ENCODE peak calls at places on chromosomes 2 and 18, in seven cellular contexts. G is GM12891, U is SK-N-SH, V is H1, D is GM12878, F is K562, Z is HepG2. E is an unnamed sample.

GRCh38 chr2:6741229-6741628 is 124.5 kb downstream of the CMPK2 start:
- DNase-seq in G (no peak), U (no peak), V (no peak), D (no peak), F (no peak), Z (no peak), E (no peak)

GRCh38 chr2:241269707-241270520 is 45.6 kb downstream of the HDLBP start:
- DNase-seq in G (no peak), U (no peak), V (no peak), D (no peak), F (no peak), Z (no peak), E (no peak)

GRCh38 chr18:57088883-57089282 is 58.0 kb upstream of the BOD1L2 start:
- DNase-seq in G (no peak), U (no peak), V (no peak), D (no peak), F (no peak), Z (no peak), E (no peak)

GRCh38 chr2:8457620-8458255 is 224.1 kb upstream of the ID2 start:
- DNase-seq in G (no peak), U (no peak), V (no peak), D (no peak), F (no peak), Z (no peak), E (no peak)

GRCh38 chr2:199405241-199405640 is 52.5 kb downstream of the SATB2 start:
- DNase-seq in G (no peak), U (no peak), V (no peak), D (no peak), F (peak; percentile 19), Z (peak; percentile 29), E (no peak)

GRCh38 chr2:231922945-231923344 is 3.3 kb downstream of the NPPC start:
- DNase-seq in G (no peak), U (no peak), V (no peak), D (no peak), F (no peak), Z (no peak), E (no peak)

GRCh38 chr2:100857915-100858314 is 38.0 kb downstream of the NPAS2 start:
- DNase-seq in G (no peak), U (no peak), V (no peak), D (no peak), F (no peak), Z (no peak), E (no peak)

GRCh38 chr2:46984642-46985476 is 69.3 kb upstream of the MCFD2 start:
- DNase-seq in G (no peak), U (no peak), V (no peak), D (peak; percentile 79), F (peak; percentile 50), Z (no peak), E (peak; percentile 54)

GRCh38 chr2:135052997-135053474 is 944 bp downstream of the RAB3GAP1 start:
- DNase-seq in G (no peak), U (no peak), V (no peak), D (no peak), F (peak; percentile 24), Z (no peak), E (no peak)

GRCh38 chr2:150136901-150137300 is 350.6 kb downstream of the RND3 start:
- DNase-seq in G (no peak), U (no peak), V (no peak), D (no peak), F (no peak), Z (no peak), E (no peak)

GRCh38 chr2:239236043-239236807 is 164.6 kb downstream of the HDAC4 start:
- DNase-seq in G (no peak), U (no peak), V (no peak), D (no peak), F (no peak), Z (no peak), E (no peak)

GRCh38 chr2:79573895-79574674 is 61.2 kb downstream of the CTNNA2 start:
- DNase-seq in G (no peak), U (no peak), V (no peak), D (no peak), F (no peak), Z (peak; percentile 9), E (no peak)

GRCh38 chr18:48050176-48050575 is 119.7 kb upstream of the SMAD2 start:
- DNase-seq in G (no peak), U (no peak), V (no peak), D (no peak), F (no peak), Z (no peak), E (no peak)

GRCh38 chr2:6864938-6865345 is 765 bp downstream of the CMPK2 start:
- DNase-seq in G (no peak), U (no peak), V (no peak), D (no peak), F (no peak), Z (no peak), E (no peak)

GRCh38 chr18:48330016-48330991 is 78.9 kb downstream of the ZBTB7C start:
- DNase-seq in G (no peak), U (no peak), V (no peak), D (no peak), F (no peak), Z (no peak), E (no peak)

GRCh38 chr2:126866451-126866850 is 32.2 kb upstream of the TEX51 start:
- DNase-seq in G (no peak), U (no peak), V (no peak), D (no peak), F (no peak), Z (no peak), E (no peak)

GRCh38 chr2:73053316-73054114 is 18.0 kb downstream of the SFXN5 start:
- DNase-seq in G (no peak), U (no peak), V (no peak), D (no peak), F (no peak), Z (no peak), E (no peak)

GRCh38 chr2:161237397-161238263 is 70.6 kb upstream of the PSMD14 start:
- DNase-seq in G (no peak), U (peak; percentile 78), V (no peak), D (no peak), F (no peak), Z (no peak), E (peak; percentile 19)

GRCh38 chr18:79680100-79680879 is 687 bp downstream of the CTDP1 start:
- DNase-seq in G (no peak), U (peak; percentile 68), V (no peak), D (no peak), F (peak; percentile 63), Z (peak; percentile 41), E (no peak)

GRCh38 chr2:160582481-160583161 is 89.0 kb upstream of the RBMS1 start:
- DNase-seq in G (no peak), U (no peak), V (no peak), D (no peak), F (no peak), Z (no peak), E (no peak)

GRCh38 chr2:198706683-198707082 is 751.1 kb downstream of the SATB2 start:
- DNase-seq in G (no peak), U (no peak), V (no peak), D (no peak), F (no peak), Z (no peak), E (no peak)

GRCh38 chr2:78455586-78455985 is 569.9 kb upstream of the REG3G start:
- DNase-seq in G (no peak), U (no peak), V (no peak), D (no peak), F (no peak), Z (no peak), E (no peak)

GRCh38 chr2:112092286-112093041 is 37.4 kb downstream of the TMEM87B start:
- DNase-seq in G (no peak), U (no peak), V (no peak), D (no peak), F (no peak), Z (no peak), E (no peak)

GRCh38 chr2:112096098-112096497 is 41.0 kb downstream of the TMEM87B start:
- DNase-seq in G (no peak), U (no peak), V (no peak), D (no peak), F (no peak), Z (no peak), E (no peak)

GRCh38 chr2:112093216-112093615 is 38.1 kb downstream of the TMEM87B start:
- DNase-seq in G (no peak), U (no peak), V (no peak), D (no peak), F (no peak), Z (no peak), E (no peak)

GRCh38 chr2:112095654-112096053 is 40.6 kb downstream of the TMEM87B start:
- DNase-seq in G (no peak), U (no peak), V (no peak), D (no peak), F (no peak), Z (no peak), E (no peak)
- TF ChIP-seq TAF1 in G (no peak), U (no peak), V (no peak), D (no peak), F (no peak), Z (no peak), E (no peak)

GRCh38 chr2:45494275-45494977 is 116.6 kb downstream of the SRBD1 start:
- DNase-seq in G (peak; percentile 5), U (peak; percentile 56), V (no peak), D (peak; percentile 21), F (peak; percentile 64), Z (peak; percentile 64), E (peak; percentile 6)

GRCh38 chr2:45498661-45499550 is 112.2 kb downstream of the SRBD1 start:
- DNase-seq in G (no peak), U (no peak), V (no peak), D (no peak), F (no peak), Z (no peak), E (no peak)

GRCh38 chr2:45494978-45495293 is 116.1 kb downstream of the SRBD1 start:
- DNase-seq in G (no peak), U (no peak), V (no peak), D (no peak), F (no peak), Z (no peak), E (no peak)

GRCh38 chr2:45496869-45497268 is 114.2 kb downstream of the SRBD1 start:
- DNase-seq in G (no peak), U (no peak), V (no peak), D (no peak), F (no peak), Z (no peak), E (no peak)

DNA sequence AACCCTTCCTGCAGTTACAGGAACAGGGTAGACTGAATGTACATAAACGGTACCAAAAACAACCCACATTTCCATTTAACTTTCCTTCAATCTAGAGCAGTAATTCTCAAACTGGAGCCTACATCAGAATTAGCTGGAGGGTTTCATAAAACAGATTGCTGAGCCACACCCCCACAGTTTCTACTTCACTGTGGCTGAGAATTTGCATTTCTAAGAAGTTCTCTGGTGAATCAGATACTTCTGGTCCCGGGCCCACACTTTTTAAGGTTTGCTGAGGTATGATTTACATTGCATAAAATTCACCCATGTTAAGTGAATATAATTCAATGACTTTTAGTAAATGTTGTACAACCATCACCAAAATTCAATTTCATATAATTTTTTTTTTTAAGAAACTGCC is 113.7 kb downstream of the SRBD1 start:
- DNase-seq in G (peak; percentile 5), U (no peak), V (no peak), D (peak; percentile 19), F (peak; percentile 4), Z (no peak), E (peak; percentile 8)
- TF ChIP-seq TAF1 in G (no peak), U (no peak), V (no peak), D (no peak), F (no peak), Z (no peak), E (no peak)

GRCh38 chr2:89833116-89833779 is 1141.8 kb downstream of the RPIA start:
- DNase-seq in G (no peak), U (no peak), V (no peak), D (no peak), F (no peak), Z (no peak), E (no peak)
- TF ChIP-seq TAF1 in G (no peak), U (no peak), V (no peak), D (no peak), F (no peak), Z (no peak), E (no peak)

GRCh38 chr2:18871430-18871829 is 282.1 kb upstream of the NT5C1B start:
- DNase-seq in G (no peak), U (no peak), V (no peak), D (no peak), F (no peak), Z (no peak), E (no peak)
- TF ChIP-seq TAF1 in G (no peak), U (no peak), V (no peak), D (no peak), F (no peak), Z (no peak), E (no peak)